ENCODE peak calls at places on chromosome 12, in six cellular contexts. J is GM04504; Y is CD4-positive, alpha-beta memory T cell; S is stimulated activated naive B cell treated with anti-CD40 and anti-IgM and Interleukin-4, amounts not matched to agents 10 μg/mL and 1 μg/mL and 100 μg/mL, for 72 hours; E is OCI-LY7; P is astrocyte. Q is an unnamed sample.

GRCh38 chr12:101928556-101928955 is 51.2 kb downstream of the DRAM1 start:
- DNase-seq in Y (no peak), E (no peak), S (no peak), J (no peak), P (no peak), Q (no peak)

GRCh38 chr12:27970981-27971489 is 1.5 kb downstream of the PTHLH start:
- DNase-seq in P (peak; percentile 30), Y (no peak), S (no peak), J (no peak), E (no peak), Q (no peak)

GRCh38 chr12:68175566-68176033 is 16.1 kb upstream of the IFNG start:
- DNase-seq in P (no peak), E (peak; percentile 88), J (no peak), S (peak; percentile 60), Y (peak; percentile 90), Q (no peak)

GRCh38 chr12:63179224-63179623 is 28.2 kb upstream of the AVPR1A start:
- DNase-seq in E (no peak), J (no peak), Y (no peak), S (no peak), P (no peak), Q (no peak)

GRCh38 chr12:91819132-91819447 is 326.6 kb downstream of the BTG1 start:
- DNase-seq in E (no peak), P (no peak), Y (no peak), J (peak; percentile 16), S (no peak), Q (no peak)

GRCh38 chr12:54988402-54989054 is 4.0 kb upstream of the TESPA1 start:
- DNase-seq in J (no peak), S (no peak), E (peak; percentile 44), Y (no peak), P (no peak), Q (no peak)

GRCh38 chr12:27384261-27384590 is 51.6 kb downstream of the BMAL2 start:
- DNase-seq in J (no peak), E (no peak), Y (no peak), P (no peak), S (no peak), Q (no peak)

GRCh38 chr12:106138646-106139421 is at the start of gene NUAK1:
- DNase-seq in J (no peak), S (no peak), Y (no peak), P (peak; percentile 69), E (no peak), Q (peak; percentile 53)

GRCh38 chr12:7374423-7375144 is 69.4 kb downstream of the CD163L1 start:
- DNase-seq in Y (no peak), P (no peak), E (peak; percentile 27), J (no peak), S (no peak), Q (peak; percentile 8)

GRCh38 chr12:39036060-39036459 is 130.7 kb upstream of the CPNE8 start:
- DNase-seq in P (no peak), E (no peak), Y (no peak), S (no peak), J (no peak), Q (no peak)

GRCh38 chr12:122563361-122563760 is 36.3 kb downstream of the KNTC1 start:
- DNase-seq in J (no peak), Y (no peak), E (no peak), S (no peak), P (no peak), Q (no peak)

GRCh38 chr12:87120440-87120839 is 864.2 kb upstream of the MGAT4C start:
- DNase-seq in S (no peak), E (no peak), J (no peak), P (no peak), Y (no peak), Q (peak; percentile 60)

GRCh38 chr12:102601621-102602020 is 121.3 kb upstream of the IGF1 start:
- DNase-seq in P (no peak), J (no peak), S (no peak), Y (no peak), E (no peak), Q (no peak)

GRCh38 chr12:118922405-118922804 is 58.9 kb upstream of the SRRM4 start:
- DNase-seq in J (no peak), P (no peak), E (no peak), S (no peak), Y (no peak), Q (no peak)

GRCh38 chr12:128968668-128969067 is 115.4 kb downstream of the GLT1D1 start:
- DNase-seq in Y (no peak), P (no peak), S (no peak), E (no peak), J (no peak), Q (no peak)